ENCODE peak calls at places on chromosomes 12 and 14, in ten cellular contexts. C, O, H, Q, D, G, S, V, P and I are unnamed samples.

GRCh38 chr14:66624319-66624937 is 116.5 kb downstream of the GPHN start:
- DNase-seq in C (peak), O (peak), H (no peak), Q (peak), D (peak), G (no peak), S (no peak), V (peak), P (no peak), I (no peak)

GRCh38 chr14:69327507-69327906 is 67.5 kb downstream of the GALNT16 start:
- DNase-seq in C (no peak), O (no peak), H (peak), Q (no peak), D (no peak), G (no peak), S (no peak), V (no peak), P (no peak), I (no peak)

GRCh38 chr12:117032593-117033381 is 66.4 kb downstream of the TESC start:
- DNase-seq in C (no peak), O (peak), H (no peak), Q (no peak), D (no peak), G (peak), S (no peak), V (no peak), P (no peak), I (no peak)

GRCh38 chr12:70217416-70217815 is 25.8 kb upstream of the CNOT2 start:
- DNase-seq in C (no peak), O (no peak), H (no peak), Q (no peak), D (no peak), G (no peak), S (no peak), V (no peak), P (no peak), I (no peak)

GRCh38 chr12:39145175-39145999 is 240.0 kb upstream of the CPNE8 start:
- DNase-seq in C (peak), O (peak), H (no peak), Q (no peak), D (no peak), G (no peak), S (no peak), V (peak), P (peak), I (no peak)

GRCh38 chr12:91622981-91623380 is 440.4 kb upstream of the DCN start:
- DNase-seq in C (no peak), O (no peak), H (no peak), Q (no peak), D (no peak), G (no peak), S (no peak), V (no peak), P (no peak), I (no peak)

GRCh38 chr12:107929436-107929835 is 154.9 kb downstream of the ASCL4 start:
- DNase-seq in C (no peak), O (peak), H (no peak), Q (peak), D (peak), G (no peak), S (no peak), V (no peak), P (no peak), I (no peak)

GRCh38 chr12:112004041-112004440 is 8.9 kb downstream of the TMEM116 start:
- DNase-seq in C (no peak), O (no peak), H (no peak), Q (no peak), D (no peak), G (no peak), S (no peak), V (no peak), P (no peak), I (no peak)

GRCh38 chr12:59055204-59055839 is 135.0 kb upstream of the LRIG3 start:
- DNase-seq in C (no peak), O (peak), H (no peak), Q (no peak), D (no peak), G (no peak), S (no peak), V (no peak), P (no peak), I (no peak)

GRCh38 chr14:90829677-90830076 is 13.4 kb upstream of the TTC7B start:
- DNase-seq in C (no peak), O (no peak), H (no peak), Q (no peak), D (no peak), G (no peak), S (no peak), V (no peak), P (no peak), I (no peak)

GRCh38 chr14:48035836-48036235 is 360.4 kb upstream of the MDGA2 start:
- DNase-seq in C (no peak), O (no peak), H (no peak), Q (no peak), D (no peak), G (no peak), S (no peak), V (no peak), P (no peak), I (no peak)

GRCh38 chr14:50598765-50599164 is 38.8 kb downstream of the ATL1 start:
- DNase-seq in C (no peak), O (no peak), H (no peak), Q (no peak), D (no peak), G (no peak), S (no peak), V (no peak), P (no peak), I (no peak)

GRCh38 chr14:102917469-102918211 is 4.8 kb upstream of the AMN start:
- DNase-seq in C (peak), O (peak), H (peak), Q (peak), D (peak), G (peak), S (peak), V (peak), P (peak), I (peak)

GRCh38 chr14:51396222-51396815 is 156.3 kb downstream of the TMX1 start:
- DNase-seq in C (no peak), O (peak), H (no peak), Q (no peak), D (peak), G (no peak), S (no peak), V (peak), P (no peak), I (no peak)

GRCh38 chr14:42629553-42629952 is 1022.9 kb downstream of the LRFN5 start:
- DNase-seq in C (no peak), O (no peak), H (no peak), Q (no peak), D (no peak), G (no peak), S (no peak), V (no peak), P (no peak), I (no peak)

GRCh38 chr12:24911284-24911791 is 37.6 kb downstream of the BCAT1 start:
- DNase-seq in C (no peak), O (peak), H (no peak), Q (no peak), D (no peak), G (no peak), S (no peak), V (no peak), P (no peak), I (no peak)

GRCh38 chr12:44019118-44019517 is 183.2 kb downstream of the TMEM117 start:
- DNase-seq in C (no peak), O (no peak), H (no peak), Q (no peak), D (no peak), G (no peak), S (no peak), V (no peak), P (no peak), I (no peak)

GRCh38 chr14:91935621-91936020 is 11.9 kb downstream of the FBLN5 start:
- DNase-seq in C (no peak), O (no peak), H (no peak), Q (no peak), D (no peak), G (no peak), S (no peak), V (no peak), P (no peak), I (no peak)

GRCh38 chr12:22874151-22874550 is 249.2 kb downstream of the ETNK1 start:
- DNase-seq in C (no peak), O (no peak), H (no peak), Q (no peak), D (no peak), G (no peak), S (no peak), V (no peak), P (no peak), I (no peak)

GRCh38 chr14:49920935-49921334 is 28.1 kb downstream of the ARF6 start:
- DNase-seq in C (no peak), O (no peak), H (no peak), Q (no peak), D (no peak), G (no peak), S (no peak), V (no peak), P (no peak), I (no peak)

GRCh38 chr12:124872068-124872719 is 8.5 kb upstream of the SCARB1 start:
- DNase-seq in C (no peak), O (no peak), H (no peak), Q (no peak), D (no peak), G (no peak), S (no peak), V (no peak), P (no peak), I (no peak)

GRCh38 chr14:66244834-66245233 is 241.3 kb upstream of the CCDC196 start:
- DNase-seq in C (no peak), O (no peak), H (no peak), Q (no peak), D (no peak), G (no peak), S (no peak), V (no peak), P (no peak), I (no peak)